ENCODE peak calls at places on chromosomes 3 and 15, in five cellular contexts. T, V, I, N and D are unnamed samples.

GRCh38 chr3:167305340-167305739 is 74.8 kb downstream of the ZBBX start:
- DNase-seq in V (no peak), N (no peak), T (no peak), I (no peak), D (no peak)

GRCh38 chr15:55552926-55553325 is 35.2 kb downstream of the PYGO1 start:
- DNase-seq in I (no peak), N (no peak), T (peak; percentile 15), V (no peak), D (no peak)

GRCh38 chr15:33941279-33942063 is 26.8 kb upstream of the CHRM5 start:
- DNase-seq in V (no peak), I (no peak), T (no peak), N (no peak), D (no peak)

GRCh38 chr3:47961815-47962606 is 54.2 kb downstream of the MAP4 start:
- DNase-seq in V (no peak), I (peak; percentile 38), N (no peak), T (no peak), D (no peak)

GRCh38 chr3:8451696-8452095 is 49.9 kb upstream of the LMCD1 start:
- DNase-seq in I (no peak), V (no peak), T (no peak), N (no peak), D (no peak)

GRCh38 chr15:32778391-32779176 is 60.8 kb downstream of the GREM1 start:
- DNase-seq in V (no peak), T (no peak), I (no peak), N (no peak), D (no peak)

GRCh38 chr15:92034227-92034626 is 180.7 kb downstream of the SLCO3A1 start:
- DNase-seq in V (no peak), T (no peak), N (no peak), I (no peak), D (no peak)

GRCh38 chr15:39211108-39211979 is 369.5 kb upstream of the THBS1 start:
- DNase-seq in I (no peak), T (peak; percentile 86), V (no peak), N (no peak), D (no peak)

GRCh38 chr15:59138243-59138642 is 33.3 kb downstream of the CCNB2 start:
- DNase-seq in N (no peak), I (peak; percentile 90), T (peak; percentile 54), V (peak; percentile 66), D (peak; percentile 46)

GRCh38 chr3:171225698-171226097 is 199.2 kb upstream of the SLC2A2 start:
- DNase-seq in T (no peak), N (no peak), I (no peak), V (no peak), D (no peak)

GRCh38 chr3:101070260-101071121 is 77.3 kb upstream of the ABI3BP start:
- DNase-seq in V (peak; percentile 75), I (peak; percentile 66), T (peak; percentile 31), N (peak; percentile 7), D (peak; percentile 57)

GRCh38 chr15:66008920-66009572 is 139.8 kb downstream of the RAB11A start:
- DNase-seq in T (no peak), I (peak; percentile 37), V (no peak), N (peak; percentile 25), D (peak; percentile 34)

GRCh38 chr3:136595862-136596697 is 156.1 kb downstream of the STAG1 start:
- DNase-seq in V (no peak), T (no peak), I (no peak), N (no peak), D (no peak)
- H3K4me2 ChIP-seq in V (no peak overlapping the region), T (no peak overlapping the region), I (no peak overlapping the region), N (peak overlapping the region; percentile 25), D (no peak overlapping the region)

DNA sequence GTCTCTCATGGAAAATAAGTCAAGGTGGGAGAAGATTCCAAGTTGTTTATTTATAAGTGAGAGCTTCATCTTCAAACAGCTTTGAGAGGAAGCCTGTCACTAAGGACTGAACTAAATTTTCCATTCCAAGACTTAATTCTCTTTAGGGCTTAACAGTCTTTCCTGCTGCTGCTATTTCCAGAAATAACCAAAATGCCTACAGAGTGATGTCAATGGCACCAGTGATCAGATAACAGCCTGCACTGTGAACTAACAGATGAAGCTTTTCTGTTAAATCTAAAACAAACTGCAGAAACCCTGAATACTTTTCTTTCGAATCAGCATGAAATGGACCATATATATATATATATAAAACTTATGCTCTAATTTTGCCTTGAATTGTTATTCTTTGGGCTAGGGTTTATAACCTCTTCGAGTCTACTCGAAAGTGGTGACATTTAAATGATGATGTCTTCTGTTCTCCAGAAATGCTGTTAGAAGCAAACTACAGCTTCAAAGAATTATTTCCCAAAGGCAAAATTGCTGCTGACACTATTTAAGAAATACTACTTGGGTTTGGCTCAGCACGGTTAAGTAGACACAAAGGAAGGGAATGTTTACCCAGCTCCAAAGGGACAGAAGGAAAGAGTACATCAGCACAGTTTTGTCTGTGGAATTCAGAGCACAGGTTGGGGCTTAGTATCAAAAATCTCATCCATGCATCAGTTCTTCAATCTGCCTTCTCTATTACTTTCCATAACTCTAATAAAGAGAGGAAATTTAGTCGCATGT is 238.5 kb upstream of the LRRN1 start:
- DNase-seq in V (no peak), I (no peak), T (no peak), N (no peak), D (no peak)
- TF ChIP-seq ATF3 in V (no peak), I (no peak), T (no peak), N (no peak), D (no peak)

GRCh38 chr3:37974121-37974927 is 16.3 kb upstream of the VILL start:
- DNase-seq in N (no peak), I (peak; percentile 86), T (peak; percentile 56), V (no peak), D (peak; percentile 43)
- H3K4me2 ChIP-seq in N (no peak overlapping the region), I (no peak overlapping the region), T (no peak overlapping the region), V (no peak overlapping the region), D (no peak overlapping the region)

DNA sequence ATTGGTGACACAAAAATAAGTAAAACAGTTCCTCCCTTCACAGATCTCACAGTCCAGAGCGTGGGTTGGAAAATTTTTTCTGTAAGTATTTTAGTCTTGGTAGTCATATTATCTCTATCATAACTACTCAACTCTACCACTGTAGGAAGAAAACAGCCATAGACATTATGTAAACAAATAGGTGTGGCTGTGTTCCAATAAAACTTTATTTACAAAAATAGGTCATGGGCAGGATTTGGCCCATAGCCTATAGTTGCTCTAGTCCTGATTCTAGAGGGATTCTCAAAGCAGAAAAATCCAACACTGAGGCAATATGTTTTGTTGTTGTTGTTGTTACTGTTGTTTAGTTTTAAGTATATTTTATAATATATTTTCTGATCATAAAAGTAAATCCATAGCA is 206.1 kb upstream of the GADL1 start:
- DNase-seq in N (no peak), I (no peak), T (no peak), V (no peak), D (no peak)
- TF ChIP-seq ATF3 in N (no peak), I (no peak), T (no peak), V (no peak), D (no peak)

DNA sequence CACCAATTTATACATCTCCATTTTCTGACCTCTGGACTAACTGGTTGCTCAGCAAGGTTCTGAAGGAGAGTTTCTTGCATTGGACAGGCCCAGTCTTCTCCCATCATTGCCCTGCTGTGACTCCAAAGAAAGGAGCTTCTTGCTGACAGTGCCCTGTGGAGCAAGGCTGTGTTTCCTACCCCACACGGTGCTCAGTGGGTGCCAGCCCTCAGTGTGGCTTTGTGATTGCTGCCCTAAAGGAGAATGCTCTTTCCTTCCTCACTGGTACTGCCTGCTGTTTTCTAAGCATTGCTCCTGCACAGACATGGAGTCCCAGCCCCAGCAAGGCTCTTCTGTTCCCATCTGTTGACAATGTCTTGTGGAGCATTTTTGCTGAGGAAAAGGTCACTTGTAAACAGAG is 62.7 kb downstream of the HMG20A start:
- DNase-seq in V (no peak), T (no peak), N (no peak), I (no peak), D (no peak)
- H3K4me2 ChIP-seq in V (peak overlapping the region; percentile 19), T (no peak overlapping the region), N (no peak overlapping the region), I (no peak overlapping the region), D (no peak overlapping the region)

DNA sequence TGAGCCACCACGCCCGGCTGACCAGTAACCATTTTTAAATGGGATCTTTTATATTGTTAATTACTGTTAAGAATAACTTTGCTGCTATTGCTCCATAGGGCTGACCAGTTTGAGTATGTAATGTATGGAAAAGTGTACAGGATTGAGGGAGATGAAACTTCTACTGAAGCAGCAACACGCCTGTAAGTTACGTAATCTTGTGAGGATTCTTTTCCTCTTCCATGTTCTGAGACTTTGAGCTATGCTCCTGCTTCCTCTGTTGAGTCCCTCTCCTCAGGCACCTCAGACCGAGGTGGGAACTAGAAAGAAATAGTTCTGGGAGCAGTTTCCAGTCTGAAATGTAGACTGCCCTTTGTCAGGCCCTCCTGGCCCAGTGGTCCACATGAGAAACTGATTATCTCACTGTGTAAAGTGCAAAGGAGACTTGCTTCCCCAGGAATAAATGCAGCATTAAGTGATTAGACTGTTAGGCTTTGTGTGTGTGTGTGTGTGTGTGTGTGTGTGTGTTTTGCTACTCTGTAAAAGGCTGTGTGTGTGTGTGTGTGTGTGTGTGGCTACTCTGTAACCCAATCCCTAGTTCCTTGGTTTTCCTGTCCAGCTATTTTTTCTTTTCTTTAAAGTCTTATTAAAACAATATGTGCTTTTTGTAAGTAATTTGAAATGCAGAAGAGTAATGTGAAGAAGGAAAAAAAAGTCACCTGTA is 5.3 kb downstream of the POLR2H start:
- DNase-seq in T (peak; percentile 69), N (no peak), V (no peak), I (no peak), D (no peak)
- TF ChIP-seq ATF3 in T (no peak), N (no peak), V (no peak), I (no peak), D (no peak)

GRCh38 chr15:61749169-61749568 is 311.1 kb downstream of the VPS13C start:
- DNase-seq in N (no peak), I (no peak), V (no peak), T (no peak), D (no peak)
- H3K4me2 ChIP-seq in N (no peak overlapping the region), I (no peak overlapping the region), V (no peak overlapping the region), T (no peak overlapping the region), D (no peak overlapping the region)

DNA sequence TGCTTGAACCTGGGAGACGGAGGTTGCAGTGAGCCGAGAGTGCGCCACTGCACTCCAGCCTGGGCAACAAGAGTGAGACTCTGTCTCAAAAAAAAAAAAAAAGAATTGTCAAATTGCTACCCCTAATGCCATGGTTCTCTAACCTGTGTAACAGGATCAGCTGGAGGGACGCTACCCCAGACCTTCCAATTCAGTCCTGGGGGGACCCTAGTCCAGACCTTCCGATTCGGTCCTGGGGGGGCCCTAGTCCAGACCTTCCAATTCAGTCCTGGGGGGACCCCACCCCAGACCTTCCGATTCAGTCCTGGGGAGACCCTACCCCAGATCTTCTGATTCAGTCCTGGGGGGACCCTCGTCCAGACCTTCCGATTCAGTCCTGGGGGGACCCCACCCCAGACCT is 29.8 kb upstream of the MUC20 start:
- DNase-seq in N (no peak), V (no peak), T (no peak), I (peak; percentile 9), D (no peak)
- TF ChIP-seq ATF3 in N (no peak), V (no peak), T (no peak), I (no peak), D (no peak)

GRCh38 chr3:183823963-183824362 is 1.4 kb downstream of the MAP6D1 start:
- DNase-seq in V (no peak), I (no peak), N (no peak), T (no peak), D (no peak)

GRCh38 chr3:183826448-183826847 is 1.1 kb upstream of the MAP6D1 start:
- DNase-seq in V (no peak), T (no peak), N (no peak), I (no peak), D (no peak)

GRCh38 chr3:183826854-183827253 is 1.5 kb upstream of the MAP6D1 start:
- DNase-seq in T (no peak), N (no peak), V (no peak), I (no peak), D (no peak)

GRCh38 chr3:183824761-183825379 is 507 bp downstream of the MAP6D1 start:
- DNase-seq in V (no peak), N (no peak), T (no peak), I (no peak), D (no peak)

GRCh38 chr3:183825380-183826161 is at the start of gene MAP6D1:
- DNase-seq in V (peak; percentile 31), T (no peak), N (no peak), I (no peak), D (peak; percentile 22)
- H3K4me2 ChIP-seq in V (peak within 1 kb of the TSS; percentile 99), T (no peak within 1 kb of the TSS), N (peak within 1 kb of the TSS; percentile 96), I (no peak within 1 kb of the TSS), D (peak within 1 kb of the TSS; percentile 78)